ENCODE peak calls at places on chromosomes 4 and X, in six cellular contexts. C is HL-60, I is Peyer's patch, L is cardiac muscle cell, Y is kidney, J is breast epithelium. W is an unnamed sample.
A peak's percentile ranks its signal among the peaks of the same experiment; 100 is the strongest.

GRCh38 chr4:1195109-1195671 is 22.8 kb upstream of the SPON2 start:
- DNase-seq in Y (peak; percentile 73), J (peak; percentile 13), I (peak; percentile 14), L (no peak), C (no peak), W (no peak)

GRCh38 chr4:100811046-100811445 is 293.2 kb upstream of the EMCN start:
- DNase-seq in I (no peak), Y (no peak), C (no peak), L (no peak), J (no peak), W (no peak)

GRCh38 chr4:166415749-166416148 is 542.7 kb downstream of the TLL1 start:
- DNase-seq in C (no peak), J (no peak), I (no peak), L (no peak), Y (peak; percentile 53), W (no peak)

GRCh38 chr4:141375855-141376254 is 155.2 kb downstream of the ZNF330 start:
- DNase-seq in C (no peak), Y (no peak), I (no peak), J (no peak), L (no peak), W (no peak)

GRCh38 chr4:8832130-8832930 is 39.3 kb downstream of the HMX1 start:
- DNase-seq in I (no peak), Y (peak; percentile 52), J (no peak), C (no peak), L (no peak), W (no peak)

GRCh38 chr4:1399508-1400190 is 6.6 kb downstream of the NKX1-1 start:
- DNase-seq in I (no peak), J (no peak), L (no peak), Y (peak; percentile 58), C (no peak), W (no peak)

GRCh38 chrX:153349952-153350351 is 16.0 kb downstream of the ZNF275 start:
- DNase-seq in J (no peak), Y (no peak), C (no peak), I (no peak), L (no peak), W (no peak)

GRCh38 chr4:74522251-74522991 is 77.5 kb downstream of the AREG start:
- DNase-seq in L (no peak), C (no peak), Y (no peak), J (no peak), I (no peak), W (no peak)

GRCh38 chr4:155758500-155759371 is at the start of gene GUCY1B1:
- DNase-seq in I (peak; percentile 68), C (peak; percentile 2), J (peak; percentile 90), L (peak; percentile 94), Y (peak; percentile 98), W (no peak)

GRCh38 chr4:948101-948935 is 16.1 kb downstream of the TMEM175 start:
- DNase-seq in Y (peak; percentile 57), L (no peak), C (no peak), I (no peak), J (no peak), W (no peak)

GRCh38 chrX:154918060-154918483 is 31.9 kb downstream of the F8A1 start:
- DNase-seq in I (peak; percentile 14), Y (no peak), L (peak; percentile 62), J (peak; percentile 43), C (peak; percentile 38), W (no peak)

GRCh38 chr4:138772366-138772765 is 243.2 kb upstream of the NOCT start:
- DNase-seq in I (no peak), C (no peak), J (no peak), L (no peak), Y (no peak), W (no peak)

GRCh38 chrX:39813631-39814246 is 284.0 kb downstream of the BCOR start:
- DNase-seq in J (peak; percentile 87), I (no peak), C (no peak), L (no peak), Y (peak; percentile 80), W (no peak)

GRCh38 chr4:169658970-169659735 is 38.8 kb downstream of the CLCN3 start:
- DNase-seq in Y (no peak), L (no peak), C (no peak), J (no peak), I (no peak), W (no peak)
- H3K27ac ChIP-seq in Y (no peak overlapping the region), L (peak overlapping the region; percentile 93), C (peak overlapping the region; percentile 69), J (peak overlapping the region; percentile 92), I (peak overlapping the region; percentile 83), W (peak overlapping the region; percentile 53)

GRCh38 chrX:22073928-22074327 is 41.8 kb downstream of the PHEX start:
- DNase-seq in C (no peak), J (no peak), L (no peak), Y (no peak), I (no peak), W (no peak)
- H3K27ac ChIP-seq in C (no peak overlapping the region), J (no peak overlapping the region), L (no peak overlapping the region), Y (no peak overlapping the region), I (no peak overlapping the region), W (no peak overlapping the region)

GRCh38 chr4:31023724-31024123 is 303.6 kb downstream of the PCDH7 start:
- DNase-seq in L (no peak), J (no peak), C (no peak), I (no peak), Y (no peak), W (no peak)

GRCh38 chr4:31023109-31023508 is 302.9 kb downstream of the PCDH7 start:
- DNase-seq in C (no peak), L (no peak), I (no peak), J (no peak), Y (no peak), W (no peak)

GRCh38 chr4:31022702-31023101 is 302.5 kb downstream of the PCDH7 start:
- DNase-seq in C (no peak), I (no peak), J (no peak), Y (no peak), L (no peak), W (no peak)

GRCh38 chr4:31020363-31020762 is 300.2 kb downstream of the PCDH7 start:
- DNase-seq in C (no peak), Y (no peak), J (no peak), I (no peak), L (no peak), W (no peak)

GRCh38 chr4:31021008-31021407 is 300.8 kb downstream of the PCDH7 start:
- DNase-seq in L (no peak), I (no peak), Y (no peak), C (no peak), J (no peak), W (no peak)
- H3K27ac ChIP-seq in L (no peak overlapping the region), I (no peak overlapping the region), Y (no peak overlapping the region), C (no peak overlapping the region), J (no peak overlapping the region), W (no peak overlapping the region)

GRCh38 chr4:7020856-7021255 is 22.3 kb upstream of the TADA2B start:
- DNase-seq in L (no peak), C (no peak), I (no peak), Y (no peak), J (no peak), W (no peak)

GRCh38 chr4:7021355-7021754 is 21.8 kb upstream of the TADA2B start:
- DNase-seq in Y (no peak), J (no peak), I (no peak), L (no peak), C (no peak), W (no peak)

GRCh38 chr4:7020290-7020689 is 22.9 kb upstream of the TADA2B start:
- DNase-seq in Y (no peak), L (no peak), C (no peak), I (no peak), J (no peak), W (no peak)

GRCh38 chr4:7023486-7023885 is 19.7 kb upstream of the TADA2B start:
- DNase-seq in C (no peak), I (no peak), Y (peak; percentile 42), J (no peak), L (no peak), W (no peak)

GRCh38 chr4:7021930-7022658 is 21.1 kb upstream of the TADA2B start:
- DNase-seq in I (no peak), Y (no peak), J (peak; percentile 51), C (no peak), L (no peak), W (no peak)
- H3K27ac ChIP-seq in I (no peak overlapping the region), Y (peak overlapping the region; percentile 56), J (peak overlapping the region; percentile 10), C (no peak overlapping the region), L (peak overlapping the region; percentile 22), W (no peak overlapping the region)

GRCh38 chr4:87018751-87019150 is 83.9 kb downstream of the AFF1 start:
- DNase-seq in C (no peak), I (no peak), Y (no peak), L (no peak), J (no peak), W (no peak)
- H3K27ac ChIP-seq in C (no peak overlapping the region), I (no peak overlapping the region), Y (peak overlapping the region; percentile 50), L (peak overlapping the region; percentile 73), J (peak overlapping the region; percentile 29), W (no peak overlapping the region)

GRCh38 chr4:20193522-20193902 is 58.2 kb upstream of the SLIT2 start:
- DNase-seq in C (no peak), I (no peak), Y (no peak), J (no peak), L (no peak), W (no peak)
- H3K27ac ChIP-seq in C (no peak overlapping the region), I (peak overlapping the region; percentile 20), Y (no peak overlapping the region), J (peak overlapping the region; percentile 12), L (no peak overlapping the region), W (no peak overlapping the region)